ENCODE peak calls at places on chromosomes 7 and 10, in four cellular contexts. S is IMR-90, M is H1, K is H9. F is an unnamed sample.

GRCh38 chr7:7642081-7642480 is 1.5 kb downstream of the UMAD1 start:
- DNase-seq in S (no peak), M (no peak), K (no peak), F (no peak)

GRCh38 chr7:91089382-91089963 is 174.8 kb upstream of the FZD1 start:
- DNase-seq in K (no peak), M (no peak), S (peak), F (peak)

GRCh38 chr7:434891-435486 is 84.7 kb downstream of the PDGFA start:
- DNase-seq in K (peak), S (no peak), M (no peak), F (peak)

GRCh38 chr7:44482502-44483485 is 7.7 kb downstream of the NUDCD3 start:
- DNase-seq in S (no peak), K (no peak), M (no peak), F (no peak)

GRCh38 chr7:48244902-48245301 is 73.6 kb downstream of the ABCA13 start:
- DNase-seq in M (no peak), S (peak), K (no peak), F (no peak)

GRCh38 chr7:69696686-69697685 is 98.7 kb downstream of the AUTS2 start:
- DNase-seq in M (no peak), S (no peak), K (no peak), F (no peak)

GRCh38 chr7:90832726-90833125 is 236.6 kb downstream of the CDK14 start:
- DNase-seq in M (no peak), S (no peak), K (no peak), F (no peak)

GRCh38 chr7:55065079-55065478 is 46.3 kb downstream of the EGFR start:
- DNase-seq in M (no peak), K (no peak), S (peak), F (peak)

GRCh38 chr7:44132039-44132438 is 8.7 kb upstream of the POLD2 start:
- DNase-seq in S (peak), K (no peak), M (no peak), F (peak)

GRCh38 chr10:121042342-121042741 is 191.2 kb downstream of the WDR11 start:
- DNase-seq in K (no peak), S (no peak), M (no peak), F (no peak)
- H4K5ac ChIP-seq in K (no peak), S (no peak), M (no peak), F (no peak)

GRCh38 chr10:72297281-72297967 is 23.7 kb downstream of the DDIT4 start:
- DNase-seq in M (no peak), K (no peak), S (peak), F (peak)
- H3K23ac ChIP-seq in M (no peak), K (no peak), S (peak), F (no peak)

DNA sequence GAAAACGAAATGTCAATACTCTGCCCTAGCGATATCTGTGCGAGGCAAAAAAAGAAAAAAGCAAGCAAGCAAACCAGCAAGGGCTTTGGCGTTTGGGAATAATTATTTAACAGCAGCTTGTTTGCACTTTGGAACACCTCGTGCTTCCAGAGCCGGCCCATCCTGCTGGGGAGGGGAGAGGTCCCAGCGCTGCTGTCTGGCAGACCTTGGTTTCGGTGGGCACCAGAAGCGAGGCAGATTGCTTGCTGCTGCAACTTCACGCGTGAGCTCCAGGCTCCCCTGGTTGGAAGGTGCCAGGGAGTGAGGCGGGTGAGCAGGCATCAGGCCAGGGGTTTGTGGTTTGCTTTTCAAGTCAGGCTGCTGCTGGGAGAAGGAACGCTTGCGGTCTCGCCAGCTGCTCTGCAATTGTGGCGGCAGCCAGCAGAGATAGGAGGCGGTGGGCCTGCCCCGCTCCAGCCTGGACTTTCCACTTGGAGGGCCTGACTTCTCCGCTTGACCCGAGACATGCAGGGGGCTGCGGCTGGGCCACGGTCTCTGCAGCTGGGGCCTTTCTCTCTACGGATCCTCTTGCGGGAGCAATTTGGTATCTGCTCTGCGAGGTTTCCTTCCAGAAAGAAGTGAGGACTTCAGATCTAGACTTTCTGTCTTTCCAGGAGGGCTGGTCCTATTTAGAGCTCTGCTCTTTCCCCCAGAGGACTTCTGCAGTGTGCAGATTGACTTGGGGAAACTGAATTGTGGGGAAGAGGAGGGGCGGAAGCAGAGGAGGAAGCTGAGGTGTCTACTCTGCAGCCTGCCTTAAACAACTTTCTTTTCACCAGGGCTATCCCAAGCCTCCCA is 131.4 kb downstream of the PRPF18 start:
- DNase-seq in M (no peak), S (peak), K (peak), F (no peak)
- H3K9ac ChIP-seq in M (peak), S (peak), K (no peak), F (no peak)

GRCh38 chr10:34190594-34190993 is 624.5 kb downstream of the PARD3 start:
- DNase-seq in S (no peak), K (no peak), M (no peak), F (peak)
- H4K5ac ChIP-seq in S (no peak), K (no peak), M (no peak), F (no peak)

F was measured in mesendoderm.